ENCODE peak calls at places on chromosome 11, in four cellular contexts. One of them, this sample, is unnamed.

GRCh38 chr11:47391077-47391583 is 12.8 kb upstream of the SPI1 start:
- DNase-seq in suprapubic skin: peak; percentile 74
- DNase-seq in heart left ventricle: peak; percentile 66
- DNase-seq in adrenal gland: no peak
- DNase-seq in this sample: no peak

GRCh38 chr11:117796456-117797428 is at the start of gene DSCAML1:
- DNase-seq in suprapubic skin: no peak
- DNase-seq in heart left ventricle: peak; percentile 48
- DNase-seq in adrenal gland: no peak
- DNase-seq in this sample: no peak

GRCh38 chr11:12399355-12399754 is 22.0 kb downstream of the PARVA start:
- DNase-seq in suprapubic skin: no peak
- DNase-seq in heart left ventricle: no peak
- DNase-seq in adrenal gland: no peak
- DNase-seq in this sample: no peak

GRCh38 chr11:96447208-96447607 is 57.4 kb downstream of the JRKL start:
- DNase-seq in suprapubic skin: no peak
- DNase-seq in heart left ventricle: no peak
- DNase-seq in adrenal gland: no peak
- DNase-seq in this sample: no peak

GRCh38 chr11:68354181-68354872 is 41.9 kb downstream of the LRP5 start:
- DNase-seq in suprapubic skin: peak; percentile 90
- DNase-seq in heart left ventricle: peak; percentile 92
- DNase-seq in adrenal gland: peak; percentile 97
- DNase-seq in this sample: peak; percentile 99

GRCh38 chr11:74462009-74462408 is 5.3 kb downstream of the KCNE3 start:
- DNase-seq in suprapubic skin: peak; percentile 83
- DNase-seq in heart left ventricle: peak; percentile 87
- DNase-seq in adrenal gland: peak; percentile 82
- DNase-seq in this sample: no peak

GRCh38 chr11:44243633-44244343 is 66.2 kb downstream of the ALX4 start:
- DNase-seq in suprapubic skin: no peak
- DNase-seq in heart left ventricle: no peak
- DNase-seq in adrenal gland: no peak
- DNase-seq in this sample: peak; percentile 63

GRCh38 chr11:66488957-66489356 is 8.7 kb downstream of the DPP3 start:
- DNase-seq in suprapubic skin: no peak
- DNase-seq in heart left ventricle: no peak
- DNase-seq in adrenal gland: no peak
- DNase-seq in this sample: no peak

GRCh38 chr11:79439893-79440450 is 858 bp downstream of the TENM4 start:
- DNase-seq in suprapubic skin: peak; percentile 67
- DNase-seq in heart left ventricle: peak; percentile 28
- DNase-seq in adrenal gland: peak; percentile 53
- DNase-seq in this sample: no peak

GRCh38 chr11:126607776-126608625 is 252.5 kb downstream of the ST3GAL4 start:
- DNase-seq in suprapubic skin: no peak
- DNase-seq in heart left ventricle: no peak
- DNase-seq in adrenal gland: no peak
- DNase-seq in this sample: no peak

GRCh38 chr11:69132301-69132670 is 23.4 kb upstream of the SMIM38 start:
- DNase-seq in suprapubic skin: no peak
- DNase-seq in heart left ventricle: no peak
- DNase-seq in adrenal gland: no peak
- DNase-seq in this sample: no peak

GRCh38 chr11:83008581-83008923 is 63.1 kb downstream of the RAB30 start:
- DNase-seq in suprapubic skin: no peak
- DNase-seq in heart left ventricle: no peak
- DNase-seq in adrenal gland: no peak
- DNase-seq in this sample: peak; percentile 44

GRCh38 chr11:18393581-18394299 is 623 bp upstream of the LDHA start:
- DNase-seq in suprapubic skin: no peak
- DNase-seq in heart left ventricle: peak; percentile 37
- DNase-seq in adrenal gland: peak; percentile 73
- DNase-seq in this sample: no peak

DNA sequence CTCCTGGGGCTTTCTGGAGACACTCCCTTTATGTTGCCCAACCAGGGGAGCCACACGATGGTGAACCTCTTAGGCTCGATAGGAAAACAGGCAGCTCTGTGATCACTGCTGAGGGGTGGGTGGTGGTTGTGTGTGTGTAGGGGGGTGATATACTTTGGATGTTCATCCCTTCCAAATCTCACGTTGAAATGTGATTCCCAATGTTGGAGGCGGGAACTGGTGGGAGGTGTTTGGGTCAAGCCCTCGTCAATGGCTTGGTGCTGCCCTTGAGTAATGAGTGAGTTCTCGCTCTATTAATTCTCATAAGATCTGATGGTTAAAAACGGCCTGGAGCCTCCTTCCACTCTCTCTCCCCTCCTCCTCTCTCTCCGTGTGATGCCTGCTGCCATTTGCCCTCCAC is 204.0 kb upstream of the B3GAT1 start:
- DNase-seq in suprapubic skin: no peak
- DNase-seq in heart left ventricle: no peak
- DNase-seq in adrenal gland: no peak
- DNase-seq in this sample: no peak
- TF ChIP-seq POLR2A in suprapubic skin: no peak
- TF ChIP-seq POLR2A in heart left ventricle: no peak
- TF ChIP-seq POLR2A in adrenal gland: no peak
- TF ChIP-seq POLR2A in this sample: no peak

DNA sequence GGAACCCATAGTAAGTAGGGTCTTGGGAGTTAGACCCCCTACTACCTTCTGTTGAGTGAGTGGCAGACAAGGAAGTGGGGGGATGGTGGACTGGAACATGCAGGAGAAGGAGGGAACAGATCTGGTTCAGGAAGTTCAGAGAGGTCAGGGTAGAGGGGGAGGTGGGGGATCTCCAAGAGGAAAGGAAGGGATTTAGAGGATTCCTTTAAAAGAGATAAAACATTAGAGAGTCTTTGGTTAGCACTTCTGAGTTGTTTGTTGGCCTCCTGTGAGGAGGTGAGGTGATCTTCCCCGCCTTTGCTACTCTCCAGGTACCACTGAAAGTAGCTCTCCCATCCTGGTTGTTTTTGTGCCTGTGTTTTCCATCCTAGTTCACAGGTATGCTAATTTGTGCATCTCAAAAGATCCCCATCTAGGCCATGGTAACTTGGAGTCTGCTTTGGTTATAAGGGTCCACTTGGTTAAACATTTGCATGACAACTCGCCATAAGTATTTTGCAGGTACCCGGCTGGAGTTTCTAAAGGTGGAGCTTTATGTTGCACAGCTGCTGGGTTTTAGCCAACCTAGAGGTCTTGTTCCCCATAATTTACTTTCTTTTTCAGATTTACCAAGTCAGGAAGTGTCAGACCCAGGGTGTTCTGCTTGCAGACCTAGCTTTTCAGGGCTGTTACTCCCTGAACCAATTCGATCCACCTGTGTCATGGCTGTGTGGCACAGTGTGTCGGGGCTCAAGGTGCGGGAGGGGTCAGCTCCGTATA is 79.3 kb upstream of the SORL1 start:
- DNase-seq in suprapubic skin: no peak
- DNase-seq in heart left ventricle: no peak
- DNase-seq in adrenal gland: no peak
- DNase-seq in this sample: no peak
- TF ChIP-seq POLR2A in suprapubic skin: no peak
- TF ChIP-seq POLR2A in heart left ventricle: no peak
- TF ChIP-seq POLR2A in adrenal gland: no peak
- TF ChIP-seq POLR2A in this sample: no peak

GRCh38 chr11:122398851-122399250 is 256.7 kb upstream of the UBASH3B start:
- DNase-seq in suprapubic skin: no peak
- DNase-seq in heart left ventricle: no peak
- DNase-seq in adrenal gland: no peak
- DNase-seq in this sample: no peak
- TF ChIP-seq POLR2A in suprapubic skin: no peak
- TF ChIP-seq POLR2A in heart left ventricle: no peak
- TF ChIP-seq POLR2A in adrenal gland: no peak
- TF ChIP-seq POLR2A in this sample: no peak

GRCh38 chr11:62552931-62553838 is 6.6 kb upstream of the AHNAK start:
- DNase-seq in suprapubic skin: peak; percentile 93
- DNase-seq in heart left ventricle: peak; percentile 90
- DNase-seq in adrenal gland: peak; percentile 96
- DNase-seq in this sample: peak; percentile 72
- TF ChIP-seq POLR2A in suprapubic skin: no peak
- TF ChIP-seq POLR2A in heart left ventricle: no peak
- TF ChIP-seq POLR2A in adrenal gland: peak; percentile 33
- TF ChIP-seq POLR2A in this sample: peak; percentile 54

GRCh38 chr11:84894666-84895065 is 732.5 kb downstream of the DLG2 start:
- DNase-seq in suprapubic skin: no peak
- DNase-seq in heart left ventricle: no peak
- DNase-seq in adrenal gland: no peak
- DNase-seq in this sample: no peak
- TF ChIP-seq POLR2A in suprapubic skin: no peak
- TF ChIP-seq POLR2A in heart left ventricle: no peak
- TF ChIP-seq POLR2A in adrenal gland: no peak
- TF ChIP-seq POLR2A in this sample: no peak

GRCh38 chr11:2700415-2701211 is 819 bp upstream of the KCNQ1OT1 start:
- DNase-seq in suprapubic skin: peak; percentile 75
- DNase-seq in heart left ventricle: peak; percentile 77
- DNase-seq in adrenal gland: peak; percentile 68
- DNase-seq in this sample: peak; percentile 59
- TF ChIP-seq POLR2A in suprapubic skin: no peak
- TF ChIP-seq POLR2A in heart left ventricle: no peak
- TF ChIP-seq POLR2A in adrenal gland: no peak
- TF ChIP-seq POLR2A in this sample: no peak

GRCh38 chr11:10658621-10659338 is 34.8 kb downstream of the IRAG1 start:
- DNase-seq in suprapubic skin: no peak
- DNase-seq in heart left ventricle: no peak
- DNase-seq in adrenal gland: no peak
- DNase-seq in this sample: no peak

GRCh38 chr11:10657308-10658271 is 36.0 kb downstream of the IRAG1 start:
- DNase-seq in suprapubic skin: no peak
- DNase-seq in heart left ventricle: no peak
- DNase-seq in adrenal gland: peak; percentile 74
- DNase-seq in this sample: no peak

GRCh38 chr11:10663365-10663764 is 30.2 kb downstream of the IRAG1 start:
- DNase-seq in suprapubic skin: no peak
- DNase-seq in heart left ventricle: no peak
- DNase-seq in adrenal gland: no peak
- DNase-seq in this sample: no peak

GRCh38 chr11:10659339-10660216 is 34.0 kb downstream of the IRAG1 start:
- DNase-seq in suprapubic skin: peak; percentile 78
- DNase-seq in heart left ventricle: no peak
- DNase-seq in adrenal gland: peak; percentile 86
- DNase-seq in this sample: peak; percentile 30

DNA sequence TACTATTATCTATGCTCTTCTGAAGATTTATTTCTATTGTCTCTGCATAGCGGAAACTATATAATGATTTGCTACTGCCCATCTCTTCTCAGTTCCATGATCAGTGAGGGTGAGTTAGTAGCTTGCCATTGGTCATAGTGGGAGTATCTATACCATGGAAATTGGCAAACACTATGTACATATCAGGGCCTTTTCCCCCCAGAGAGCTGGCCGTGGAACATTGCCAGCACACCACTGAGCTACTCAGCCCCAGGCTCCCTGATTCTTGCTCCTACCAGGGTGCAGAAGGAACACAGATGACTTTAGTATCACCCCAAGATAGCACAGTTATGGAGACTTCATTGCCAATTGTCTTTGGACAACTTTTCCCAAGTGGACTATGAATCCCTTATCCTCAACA is 33.2 kb downstream of the IRAG1 start:
- DNase-seq in suprapubic skin: no peak
- DNase-seq in heart left ventricle: no peak
- DNase-seq in adrenal gland: no peak
- DNase-seq in this sample: no peak
- TF ChIP-seq POLR2A in suprapubic skin: no peak
- TF ChIP-seq POLR2A in heart left ventricle: no peak
- TF ChIP-seq POLR2A in adrenal gland: no peak
- TF ChIP-seq POLR2A in this sample: no peak

DNA sequence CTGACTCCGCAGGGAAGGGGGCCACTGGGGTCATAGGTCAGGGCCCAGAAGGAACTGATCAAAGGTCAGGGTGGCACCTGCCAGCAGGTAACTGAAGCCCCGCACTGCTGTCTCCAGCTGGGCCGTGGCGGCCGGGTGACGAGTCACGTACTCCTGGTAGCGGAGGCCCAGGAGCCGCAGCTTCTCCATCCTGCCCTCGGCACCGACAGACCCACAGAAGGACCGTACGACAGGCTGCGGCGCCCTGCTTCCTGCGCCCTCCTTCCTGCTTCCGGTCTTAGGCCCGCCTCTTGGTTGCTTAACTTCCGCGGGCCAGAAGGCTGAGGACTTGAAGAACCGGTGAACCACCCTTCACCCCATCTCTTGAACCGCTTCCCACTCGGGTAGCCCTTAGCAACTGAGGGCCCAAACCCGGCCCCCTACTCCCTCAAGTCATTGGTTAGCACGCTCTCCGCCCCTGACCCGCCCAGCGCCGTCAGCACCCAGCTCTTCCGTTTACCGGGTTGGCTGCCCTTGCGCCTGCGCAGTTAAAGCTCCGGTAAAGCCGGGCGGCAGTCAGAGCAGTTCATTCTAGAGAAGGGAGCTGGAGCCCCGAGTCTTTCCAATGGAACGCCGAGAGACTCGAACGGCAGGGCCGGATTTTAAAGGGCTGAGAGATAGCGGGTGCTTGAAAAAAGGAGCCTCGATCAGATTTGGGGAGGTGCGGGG is at the start of gene PEX16:
- DNase-seq in suprapubic skin: peak; percentile 99
- DNase-seq in heart left ventricle: peak; percentile 98
- DNase-seq in adrenal gland: peak; percentile 98
- DNase-seq in this sample: peak; percentile 99
- TF ChIP-seq POLR2A in suprapubic skin: no peak
- TF ChIP-seq POLR2A in heart left ventricle: no peak
- TF ChIP-seq POLR2A in adrenal gland: peak; percentile 54
- TF ChIP-seq POLR2A in this sample: peak; percentile 92

DNA sequence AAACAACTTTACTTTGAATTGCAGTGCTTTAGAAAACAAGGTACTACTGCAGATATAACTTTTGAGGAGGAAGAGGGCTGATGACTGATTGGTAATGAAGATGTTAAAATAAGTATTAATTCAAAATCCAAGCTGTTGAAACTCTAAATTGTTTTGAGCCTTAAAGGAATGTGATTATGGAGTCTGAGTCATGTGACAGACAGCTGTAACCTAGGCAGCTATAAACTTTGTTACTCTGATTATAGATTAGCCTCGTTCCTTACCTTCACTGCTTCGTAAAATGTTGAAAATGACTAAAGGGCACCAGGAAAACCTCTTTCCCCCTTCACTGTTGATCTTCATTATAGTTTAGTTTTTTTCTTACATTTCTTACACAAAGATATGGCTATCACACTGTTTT is 43.5 kb downstream of the MS4A2 start:
- DNase-seq in suprapubic skin: no peak
- DNase-seq in heart left ventricle: no peak
- DNase-seq in adrenal gland: no peak
- DNase-seq in this sample: no peak
- TF ChIP-seq POLR2A in suprapubic skin: no peak
- TF ChIP-seq POLR2A in heart left ventricle: no peak
- TF ChIP-seq POLR2A in adrenal gland: no peak
- TF ChIP-seq POLR2A in this sample: no peak

GRCh38 chr11:355581-356458 is 13.5 kb upstream of the B4GALNT4 start:
- DNase-seq in suprapubic skin: peak; percentile 96
- DNase-seq in heart left ventricle: peak; percentile 96
- DNase-seq in adrenal gland: peak; percentile 89
- DNase-seq in this sample: peak; percentile 92
- TF ChIP-seq POLR2A in suprapubic skin: no peak
- TF ChIP-seq POLR2A in heart left ventricle: no peak
- TF ChIP-seq POLR2A in adrenal gland: peak; percentile 44
- TF ChIP-seq POLR2A in this sample: peak; percentile 85